ENCODE peak calls at places on chromosomes 5 and 9, in four cellular contexts. One of them, this sample, is unnamed.

GRCh38 chr9:82584349-82584846 is 478.5 kb downstream of the RASEF start:
- DNase-seq in K562: no peak
- DNase-seq in A549: no peak
- DNase-seq in GM12878: no peak
- DNase-seq in this sample: peak; percentile 37

GRCh38 chr5:150181035-150181434 is 8.8 kb upstream of the SLC6A7 start:
- DNase-seq in K562: no peak
- DNase-seq in A549: no peak
- DNase-seq in GM12878: no peak
- DNase-seq in this sample: peak; percentile 85

GRCh38 chr5:96703384-96703910 is 41.3 kb downstream of the CAST start:
- DNase-seq in K562: no peak
- DNase-seq in A549: no peak
- DNase-seq in GM12878: no peak
- DNase-seq in this sample: no peak

GRCh38 chr5:80198399-80198798 is 57.4 kb downstream of the SERINC5 start:
- DNase-seq in K562: no peak
- DNase-seq in A549: no peak
- DNase-seq in GM12878: no peak
- DNase-seq in this sample: no peak

GRCh38 chr5:73448072-73448432 is 525 bp downstream of the FOXD1 start:
- DNase-seq in K562: peak; percentile 44
- DNase-seq in A549: no peak
- DNase-seq in GM12878: no peak
- DNase-seq in this sample: no peak

GRCh38 chr9:136572003-136572595 is 26.3 kb upstream of the NOTCH1 start:
- DNase-seq in K562: no peak
- DNase-seq in A549: peak; percentile 55
- DNase-seq in GM12878: no peak
- DNase-seq in this sample: peak; percentile 77

GRCh38 chr5:144170276-144171024 is at the start of the genes KCTD16 and YIPF5:
- DNase-seq in K562: peak; percentile 98
- DNase-seq in A549: peak; percentile 89
- DNase-seq in GM12878: peak; percentile 96
- DNase-seq in this sample: peak; percentile 96

GRCh38 chr9:89421595-89421994 is 76.3 kb downstream of the SEMA4D start:
- DNase-seq in K562: no peak
- DNase-seq in A549: no peak
- DNase-seq in GM12878: no peak
- DNase-seq in this sample: peak; percentile 77

GRCh38 chr5:137226081-137226480 is 273.0 kb downstream of the SPOCK1 start:
- DNase-seq in K562: no peak
- DNase-seq in A549: no peak
- DNase-seq in GM12878: no peak
- DNase-seq in this sample: no peak

GRCh38 chr5:37754976-37755375 is 84.9 kb downstream of the GDNF start:
- DNase-seq in K562: no peak
- DNase-seq in A549: no peak
- DNase-seq in GM12878: no peak
- DNase-seq in this sample: no peak

GRCh38 chr5:59575648-59576290 is 317.8 kb downstream of the PDE4D start:
- DNase-seq in K562: no peak
- DNase-seq in A549: no peak
- DNase-seq in GM12878: no peak
- DNase-seq in this sample: no peak

GRCh38 chr9:131773911-131774379 is 34.1 kb upstream of the RAPGEF1 start:
- DNase-seq in K562: peak; percentile 73
- DNase-seq in A549: peak; percentile 48
- DNase-seq in GM12878: no peak
- DNase-seq in this sample: peak; percentile 65

GRCh38 chr9:136328011-136328621 is 777 bp downstream of the GPSM1 start:
- DNase-seq in K562: no peak
- DNase-seq in A549: no peak
- DNase-seq in GM12878: no peak
- DNase-seq in this sample: no peak

GRCh38 chr5:23704176-23704855 is 196.9 kb downstream of the PRDM9 start:
- DNase-seq in K562: no peak
- DNase-seq in A549: no peak
- DNase-seq in GM12878: no peak
- DNase-seq in this sample: no peak

GRCh38 chr9:127535834-127536233 is 76.2 kb upstream of the STXBP1 start:
- DNase-seq in K562: no peak
- DNase-seq in A549: no peak
- DNase-seq in GM12878: no peak
- DNase-seq in this sample: peak; percentile 55

GRCh38 chr5:75686480-75686879 is 30.8 kb downstream of the POC5 start:
- DNase-seq in K562: no peak
- DNase-seq in A549: no peak
- DNase-seq in GM12878: no peak
- DNase-seq in this sample: no peak

GRCh38 chr5:19837536-19838179 is 150.3 kb downstream of the CDH18 start:
- DNase-seq in K562: no peak
- DNase-seq in A549: no peak
- DNase-seq in GM12878: no peak
- DNase-seq in this sample: peak; percentile 21

GRCh38 chr5:81922790-81923398 is 48.9 kb upstream of the ATG10 start:
- DNase-seq in K562: peak; percentile 56
- DNase-seq in A549: no peak
- DNase-seq in GM12878: peak; percentile 30
- DNase-seq in this sample: no peak

GRCh38 chr5:179153921-179154345 is 93.8 kb downstream of the ZNF354C start:
- DNase-seq in K562: no peak
- DNase-seq in A549: no peak
- DNase-seq in GM12878: no peak
- DNase-seq in this sample: no peak

GRCh38 chr5:134086943-134087305 is 27.6 kb upstream of the TCF7 start:
- DNase-seq in K562: no peak
- DNase-seq in A549: no peak
- DNase-seq in GM12878: no peak
- DNase-seq in this sample: no peak

DNA sequence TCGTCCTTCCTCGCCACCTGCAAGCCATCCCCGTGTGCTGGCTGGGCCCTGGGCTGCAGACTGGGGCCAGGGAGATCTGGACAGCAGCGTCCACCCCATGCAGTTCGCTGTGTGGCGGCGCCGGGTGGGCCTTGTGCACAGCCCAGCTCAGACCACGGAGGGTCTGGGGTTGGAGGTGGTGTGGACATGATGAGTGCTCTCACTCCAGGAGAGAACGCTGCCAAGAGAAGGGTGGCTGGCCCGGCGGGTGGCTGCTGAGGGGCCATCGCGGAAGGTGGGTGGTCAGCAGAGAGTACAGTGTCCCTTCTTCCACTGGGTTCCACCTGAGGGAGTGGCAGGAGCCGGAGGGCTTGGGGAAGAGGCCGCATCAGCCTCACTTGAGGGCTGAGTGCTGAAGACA is 44.4 kb downstream of the RXRA start:
- DNase-seq in K562: no peak
- DNase-seq in A549: no peak
- DNase-seq in GM12878: no peak
- DNase-seq in this sample: no peak
- H3K4me1 ChIP-seq in K562: peaks cover 92% of the 10 kb centered on the region
- H3K4me1 ChIP-seq in A549: peaks cover 56% of the 10 kb centered on the region
- H3K4me1 ChIP-seq in GM12878: no peaks in the 10 kb centered on the region
- H3K4me1 ChIP-seq in this sample: peaks cover 28% of the 10 kb centered on the region

GRCh38 chr5:98319299-98320011 is 454.0 kb upstream of the RGMB start:
- DNase-seq in K562: no peak
- DNase-seq in A549: no peak
- DNase-seq in GM12878: no peak
- DNase-seq in this sample: no peak

GRCh38 chr5:98308960-98309359 is 464.5 kb upstream of the RGMB start:
- DNase-seq in K562: no peak
- DNase-seq in A549: no peak
- DNase-seq in GM12878: no peak
- DNase-seq in this sample: peak; percentile 78

GRCh38 chr5:98309785-98310566 is 463.5 kb upstream of the RGMB start:
- DNase-seq in K562: no peak
- DNase-seq in A549: peak; percentile 3
- DNase-seq in GM12878: peak; percentile 30
- DNase-seq in this sample: peak; percentile 99

GRCh38 chr5:98314262-98314661 is 459.2 kb upstream of the RGMB start:
- DNase-seq in K562: no peak
- DNase-seq in A549: no peak
- DNase-seq in GM12878: no peak
- DNase-seq in this sample: peak; percentile 92
- TF ChIP-seq ELK1 in K562: no peak
- TF ChIP-seq ELK1 in A549: no peak
- TF ChIP-seq ELK1 in GM12878: no peak
- TF ChIP-seq ELK1 in this sample: no peak

GRCh38 chr5:141392429-141393198 is at the start of gene PCDHGA8:
- DNase-seq in K562: peak; percentile 24
- DNase-seq in A549: no peak
- DNase-seq in GM12878: no peak
- DNase-seq in this sample: peak; percentile 49
- TF ChIP-seq USF2 in K562: no peak
- TF ChIP-seq USF2 in A549: no peak
- TF ChIP-seq USF2 in GM12878: no peak
- TF ChIP-seq USF2 in this sample: no peak

DNA sequence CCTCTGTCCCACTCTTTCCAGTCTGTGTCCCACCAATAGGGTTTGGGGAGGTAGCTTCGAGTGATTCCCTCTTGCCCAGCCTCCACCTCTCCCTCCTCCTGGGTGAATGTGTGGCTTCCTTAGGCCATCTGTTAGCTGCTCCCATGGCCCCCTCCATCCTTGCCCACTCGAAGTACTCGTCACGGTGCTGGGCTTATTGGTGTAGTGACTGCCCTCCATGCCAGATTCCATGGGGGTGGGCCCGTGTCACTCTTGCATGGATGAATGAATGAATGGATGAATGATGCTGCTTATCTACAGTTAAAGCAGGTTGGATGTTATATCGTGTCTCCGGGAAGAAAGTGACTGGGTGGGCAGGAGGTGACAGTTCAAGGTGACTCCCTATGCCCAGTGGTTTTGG is 19.1 kb downstream of the HMCN2 start:
- DNase-seq in K562: no peak
- DNase-seq in A549: no peak
- DNase-seq in GM12878: no peak
- DNase-seq in this sample: no peak
- H3K4me1 ChIP-seq in K562: no peaks in the 10 kb centered on the region
- H3K4me1 ChIP-seq in A549: no peaks in the 10 kb centered on the region
- H3K4me1 ChIP-seq in GM12878: no peaks in the 10 kb centered on the region
- H3K4me1 ChIP-seq in this sample: peaks cover 3% of the 10 kb centered on the region

GRCh38 chr5:142737169-142737568 is 33.0 kb upstream of the ARHGAP26 start:
- DNase-seq in K562: no peak
- DNase-seq in A549: no peak
- DNase-seq in GM12878: no peak
- DNase-seq in this sample: no peak

GRCh38 chr5:142734904-142735190 is 35.3 kb upstream of the ARHGAP26 start:
- DNase-seq in K562: no peak
- DNase-seq in A549: no peak
- DNase-seq in GM12878: no peak
- DNase-seq in this sample: no peak

GRCh38 chr5:142735323-142736246 is 34.6 kb upstream of the ARHGAP26 start:
- DNase-seq in K562: no peak
- DNase-seq in A549: no peak
- DNase-seq in GM12878: no peak
- DNase-seq in this sample: no peak

GRCh38 chr5:142740474-142740873 is 29.7 kb upstream of the ARHGAP26 start:
- DNase-seq in K562: no peak
- DNase-seq in A549: no peak
- DNase-seq in GM12878: no peak
- DNase-seq in this sample: no peak

DNA sequence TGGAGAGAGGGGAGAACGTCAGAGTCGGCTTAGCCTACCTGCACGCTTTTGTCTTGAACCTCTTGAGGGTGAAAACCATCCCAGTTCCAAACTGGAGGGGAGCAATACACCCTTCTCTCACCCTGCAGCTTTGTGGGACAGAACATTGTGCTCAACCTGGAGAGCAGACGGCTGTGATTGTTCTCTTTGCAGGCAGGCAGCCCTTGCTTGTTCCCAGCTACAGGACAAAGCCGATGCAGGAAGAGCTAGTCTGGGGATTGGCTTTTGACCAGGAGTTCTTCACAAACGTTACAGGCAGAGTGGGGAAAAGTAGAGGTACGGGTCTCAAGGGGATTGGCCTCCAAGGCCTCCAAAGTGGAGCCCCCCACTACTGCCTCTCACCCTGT is 33.9 kb upstream of the ARHGAP26 start:
- DNase-seq in K562: no peak
- DNase-seq in A549: no peak
- DNase-seq in GM12878: no peak
- DNase-seq in this sample: no peak
- TF ChIP-seq ELK1 in K562: no peak
- TF ChIP-seq ELK1 in A549: no peak
- TF ChIP-seq ELK1 in GM12878: no peak
- TF ChIP-seq ELK1 in this sample: no peak

GRCh38 chr5:72383280-72384205 is 63.4 kb downstream of the PTCD2 start:
- DNase-seq in K562: no peak
- DNase-seq in A549: peak; percentile 21
- DNase-seq in GM12878: no peak
- DNase-seq in this sample: peak; percentile 38

GRCh38 chr5:72379936-72380335 is 59.8 kb downstream of the PTCD2 start:
- DNase-seq in K562: no peak
- DNase-seq in A549: no peak
- DNase-seq in GM12878: no peak
- DNase-seq in this sample: peak; percentile 52

GRCh38 chr5:72378636-72379289 is 58.6 kb downstream of the PTCD2 start:
- DNase-seq in K562: no peak
- DNase-seq in A549: peak; percentile 54
- DNase-seq in GM12878: no peak
- DNase-seq in this sample: peak; percentile 86

GRCh38 chr5:72377920-72378635 is 57.9 kb downstream of the PTCD2 start:
- DNase-seq in K562: no peak
- DNase-seq in A549: no peak
- DNase-seq in GM12878: no peak
- DNase-seq in this sample: no peak

GRCh38 chr5:72380491-72381274 is 60.5 kb downstream of the PTCD2 start:
- DNase-seq in K562: no peak
- DNase-seq in A549: no peak
- DNase-seq in GM12878: no peak
- DNase-seq in this sample: peak; percentile 42
- TF ChIP-seq USF2 in K562: no peak
- TF ChIP-seq USF2 in A549: no peak
- TF ChIP-seq USF2 in GM12878: no peak
- TF ChIP-seq USF2 in this sample: no peak